ENCODE peak calls at places on chromosomes 7 and 10, in six cellular contexts. L, K, D, H, E and V are unnamed samples. For H3K4me1 and H3K9me3, the result is how much of the 10 kb centered on the place peaks cover.

GRCh38 chr7:28024786-28025334 is 155.7 kb downstream of the JAZF1 start:
- DNase-seq in L (no peak), K (no peak), D (no peak), H (no peak), E (no peak), V (no peak)

GRCh38 chr10:54124209-54124890 is 676.7 kb downstream of the PCDH15 start:
- DNase-seq in L (no peak), K (no peak), D (no peak), H (no peak), E (no peak), V (no peak)

GRCh38 chr10:12130237-12130872 is 878 bp downstream of the SEC61A2 start:
- DNase-seq in L (peak), K (peak), D (no peak), H (peak), E (peak), V (peak)

GRCh38 chr10:49679480-49679893 is at the start of gene C10orf53:
- DNase-seq in L (no peak), K (peak), D (no peak), H (peak), E (no peak), V (peak)

GRCh38 chr10:94602729-94603515 is 57.3 kb downstream of the HELLS start:
- DNase-seq in L (no peak), K (no peak), D (no peak), H (no peak), E (no peak), V (no peak)

GRCh38 chr7:13989138-13989943 is at the start of gene ETV1:
- DNase-seq in L (peak), K (peak), D (peak), H (peak), E (no peak), V (peak)

GRCh38 chr7:20402297-20403230 is 71.9 kb downstream of the ITGB8 start:
- DNase-seq in L (no peak), K (no peak), D (no peak), H (no peak), E (no peak), V (no peak)

GRCh38 chr10:82889703-82890102 is 1014.7 kb downstream of the NRG3 start:
- DNase-seq in L (no peak), K (no peak), D (no peak), H (no peak), E (no peak), V (no peak)

GRCh38 chr10:6203331-6204062 is 765 bp downstream of the PFKFB3 start:
- DNase-seq in L (peak), K (peak), D (peak), H (peak), E (no peak), V (peak)
- H3K4me1 ChIP-seq in L (under half), K (under half), D (under half), H (under half), E (under half), V (under half)

GRCh38 chr7:71626206-71626605 is 494.3 kb downstream of the GALNT17 start:
- DNase-seq in L (no peak), K (no peak), D (no peak), H (peak), E (no peak), V (no peak)
- H3K9me3 ChIP-seq in L (under half), K (under half), D (under half), H (under half), E (under half), V (under half)

DNA sequence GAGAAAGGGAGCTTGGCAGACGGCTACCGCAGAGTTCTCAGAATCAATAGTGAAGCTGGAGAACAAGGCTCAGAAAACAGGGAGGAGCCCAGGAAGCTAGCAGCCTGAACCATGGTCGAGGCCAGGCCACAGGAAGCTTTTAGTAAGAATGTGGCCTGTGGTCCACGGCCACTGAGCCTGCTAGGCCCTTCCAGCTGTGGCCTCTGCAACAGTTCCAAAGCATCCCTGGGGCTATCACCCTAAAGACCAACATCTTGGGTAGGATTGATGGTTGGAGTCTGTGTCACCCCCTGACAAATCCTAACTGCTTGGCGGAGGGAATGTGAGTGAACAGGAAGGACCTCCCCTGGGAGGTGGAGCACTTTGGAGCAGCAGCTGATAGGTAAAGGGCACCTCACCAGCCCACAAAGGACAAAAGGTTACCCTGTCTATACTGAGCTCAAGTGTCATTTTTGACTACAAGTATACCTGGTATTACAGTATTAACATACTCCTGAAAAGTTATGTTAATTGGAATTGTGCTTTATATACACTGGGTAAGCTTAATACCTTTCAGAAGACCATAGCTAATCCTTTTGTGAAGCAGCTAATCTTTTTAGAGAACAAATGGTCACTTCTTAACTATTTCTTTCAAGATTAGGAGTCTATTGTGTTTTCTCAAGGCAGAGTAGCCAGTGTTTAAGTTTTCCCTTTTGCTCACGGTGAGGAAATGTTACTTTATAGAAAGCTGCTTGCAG is 18.7 kb downstream of the PTPRE start:
- DNase-seq in L (no peak), K (no peak), D (no peak), H (peak), E (no peak), V (no peak)
- TF ChIP-seq CTCF in L (no peak), K (no peak), D (no peak), H (no peak), E (no peak), V (no peak)

DNA sequence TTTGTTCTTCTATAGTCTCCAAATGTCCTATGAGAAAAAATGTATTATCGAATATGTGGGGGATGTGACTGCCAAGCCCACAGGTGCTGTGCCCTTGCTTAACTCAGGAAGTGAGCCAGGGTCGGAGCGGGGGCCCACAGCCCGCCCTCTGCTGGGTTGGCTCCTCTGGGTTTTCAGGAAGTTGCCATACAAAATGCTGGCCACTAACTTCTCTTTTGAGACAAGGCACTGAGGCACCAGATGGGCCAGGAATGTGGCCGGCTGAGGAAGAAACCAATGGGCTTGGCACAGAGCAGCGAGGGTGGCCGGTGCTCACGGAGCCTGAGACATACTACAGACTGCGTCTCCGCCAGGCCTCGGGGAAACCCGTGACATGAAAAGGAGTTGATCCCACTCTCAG is 58.9 kb downstream of the FAM53B start:
- DNase-seq in L (peak), K (no peak), D (no peak), H (no peak), E (no peak), V (no peak)
- H3K4me1 ChIP-seq in L (under half), K (under half), D (under half), H (under half), E (under half), V (under half)

DNA sequence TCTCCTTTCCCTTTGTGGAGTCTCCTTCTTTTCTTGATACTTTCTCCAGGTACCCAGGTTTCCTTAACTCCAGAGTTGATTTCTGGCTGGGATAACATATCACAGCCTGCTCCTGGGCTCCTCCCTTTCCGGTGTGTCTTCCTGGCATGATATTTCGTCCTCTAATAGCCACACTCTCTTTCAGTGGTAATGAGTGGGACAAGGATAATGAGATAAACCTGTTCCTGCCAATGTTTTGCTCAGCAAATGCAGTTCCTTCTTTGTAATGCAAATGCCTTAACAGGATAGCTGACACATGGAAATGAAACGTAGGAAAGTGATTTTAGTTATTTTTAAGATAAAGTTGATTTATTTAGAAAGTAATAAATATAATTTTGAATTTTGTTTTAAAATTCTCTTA is 168.6 kb downstream of the NRP1 start:
- DNase-seq in L (no peak), K (no peak), D (no peak), H (no peak), E (no peak), V (peak)
- H3K9me3 ChIP-seq in L (under half), K (under half), D (under half), H (under half), E (under half), V (under half)

DNA sequence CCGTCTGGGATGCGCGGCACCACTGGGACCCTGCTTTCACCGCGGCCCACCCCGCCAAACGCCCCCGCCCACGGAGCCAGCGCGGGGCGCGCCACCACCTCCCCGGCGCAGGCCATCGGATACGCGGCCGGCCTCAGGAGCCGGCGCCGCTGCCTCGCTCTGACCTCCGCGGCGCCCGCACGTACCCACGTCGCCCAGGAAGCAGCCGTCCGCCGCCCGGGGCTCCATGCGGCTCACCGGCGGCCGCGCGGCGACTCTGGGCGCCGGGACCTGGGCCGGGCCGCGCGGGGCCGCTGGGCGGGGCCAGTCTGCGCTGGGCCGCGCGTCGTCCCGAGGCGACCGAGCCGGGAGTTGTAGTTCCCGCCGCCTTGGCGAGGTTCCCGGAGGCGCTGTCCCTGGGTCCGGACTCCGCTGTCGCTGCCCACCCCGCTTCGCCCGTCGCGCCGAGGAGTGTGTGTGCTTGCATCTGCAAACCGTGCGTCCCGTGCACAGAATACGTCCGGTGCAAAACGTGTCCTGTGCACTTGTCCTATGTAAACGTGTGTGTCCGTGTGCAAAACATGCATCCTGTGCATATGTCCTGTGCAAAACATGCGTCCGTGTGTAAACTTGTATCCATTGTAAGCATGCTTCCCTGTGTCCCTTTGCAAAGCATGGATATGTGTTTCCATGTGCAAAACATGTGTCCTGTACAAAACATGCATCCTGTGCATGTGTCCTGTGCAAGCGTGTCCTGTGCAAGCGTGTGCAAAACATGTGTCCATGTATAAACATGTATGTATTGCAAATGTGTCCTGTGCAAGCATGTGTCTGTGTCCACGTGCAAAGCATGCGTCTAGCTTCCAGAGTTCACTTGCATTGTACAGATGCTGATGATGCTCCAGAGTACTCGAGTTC is at the start of gene ASB13:
- DNase-seq in L (peak), K (peak), D (peak), H (peak), E (peak), V (peak)
- TF ChIP-seq CTCF in L (no peak), K (no peak), D (no peak), H (peak), E (no peak), V (no peak)

DNA sequence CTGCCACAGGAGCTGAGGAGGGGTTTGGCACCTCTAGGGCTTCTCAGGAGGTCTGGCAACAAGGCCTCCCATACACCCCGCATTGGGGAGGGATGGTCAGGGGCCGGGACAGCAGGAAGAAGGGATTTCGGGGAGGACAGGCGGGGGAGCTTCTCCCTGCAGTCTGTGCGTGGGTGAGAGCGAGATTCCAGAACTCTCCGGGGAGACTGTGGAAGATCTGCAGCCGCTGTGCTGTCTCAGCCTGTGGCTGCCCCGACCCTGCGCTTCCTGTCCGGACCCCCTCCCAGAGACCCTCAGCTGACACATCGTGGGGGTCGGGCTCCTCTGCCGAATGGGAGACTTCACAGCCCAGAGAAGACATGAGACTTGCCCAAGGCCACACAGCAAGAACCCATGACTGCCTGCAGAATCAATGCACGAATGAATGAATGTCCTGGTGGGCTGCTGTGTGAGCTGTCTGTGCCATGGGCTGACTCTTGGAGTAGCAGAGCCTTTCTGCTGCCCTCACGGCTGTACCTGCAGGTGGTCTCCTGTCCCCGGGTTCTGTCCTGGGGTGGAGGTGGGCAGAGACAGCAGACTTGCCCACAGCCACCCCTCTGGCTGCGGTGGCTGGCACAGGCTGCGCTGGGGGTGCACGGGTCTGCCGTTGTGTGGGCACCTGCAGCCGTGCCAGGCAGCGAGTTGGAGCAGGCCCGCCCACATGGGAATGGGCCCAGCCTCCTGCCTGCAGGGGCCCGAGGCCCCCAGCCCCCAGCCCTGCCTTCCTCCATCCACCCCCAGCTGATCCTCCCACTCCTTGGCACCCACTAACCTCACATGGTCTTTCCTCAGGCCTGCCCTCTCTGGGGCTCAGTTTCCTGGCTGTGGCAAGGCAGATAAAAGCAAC is 16.3 kb upstream of the LFNG start:
- DNase-seq in L (no peak), K (no peak), D (no peak), H (no peak), E (no peak), V (peak)
- H3K4me1 ChIP-seq in L (under half), K (under half), D (under half), H (under half), E (under half), V (under half)

GRCh38 chr7:158274996-158275395 is 312.6 kb downstream of the PTPRN2 start:
- DNase-seq in L (peak), K (no peak), D (no peak), H (no peak), E (no peak), V (no peak)

GRCh38 chr7:158274404-158274811 is 313.2 kb downstream of the PTPRN2 start:
- DNase-seq in L (peak), K (no peak), D (no peak), H (no peak), E (no peak), V (no peak)

GRCh38 chr7:158275711-158276413 is 311.8 kb downstream of the PTPRN2 start:
- DNase-seq in L (no peak), K (no peak), D (no peak), H (no peak), E (no peak), V (no peak)

GRCh38 chr7:158277219-158278141 is 310.1 kb downstream of the PTPRN2 start:
- DNase-seq in L (no peak), K (no peak), D (no peak), H (no peak), E (no peak), V (no peak)

DNA sequence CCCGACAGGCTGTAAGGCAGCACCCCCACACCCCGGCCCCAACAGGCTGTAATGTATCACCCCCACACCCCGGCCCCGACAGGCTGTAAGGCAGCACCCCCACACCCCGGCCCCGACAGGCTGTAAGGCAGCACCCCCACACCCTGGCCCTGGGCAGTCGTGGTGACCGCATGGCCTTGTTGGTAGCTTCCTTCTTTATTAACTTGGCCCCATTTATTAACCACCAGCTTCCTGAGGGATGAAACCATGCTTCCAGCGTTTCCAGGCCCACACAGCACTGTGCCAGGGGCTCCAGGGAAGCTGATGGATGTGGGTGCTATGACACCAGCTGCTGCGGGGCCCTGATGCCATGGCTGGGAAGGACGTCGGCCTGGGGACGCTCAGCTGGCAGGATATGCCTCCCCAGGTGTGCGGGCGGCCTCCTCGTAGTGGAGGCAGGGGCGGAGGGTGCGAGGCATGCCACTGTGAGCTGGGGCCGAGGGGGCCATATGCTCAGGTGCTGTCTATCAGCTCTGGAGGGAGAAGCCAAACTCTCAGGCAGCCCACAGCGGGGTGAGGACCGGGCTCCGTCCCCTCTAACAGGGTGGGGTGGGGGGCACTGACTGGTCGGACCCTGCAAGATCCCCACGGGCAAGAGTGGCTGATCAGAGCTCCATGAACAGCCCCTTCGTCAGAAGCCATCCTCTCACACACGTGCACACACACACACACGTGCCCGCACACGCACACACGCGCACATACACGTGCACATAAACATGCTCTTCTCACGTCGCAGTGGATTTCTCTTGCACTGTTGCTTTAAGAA is 311.0 kb downstream of the PTPRN2 start:
- DNase-seq in L (no peak), K (no peak), D (no peak), H (no peak), E (no peak), V (no peak)
- H3K9me3 ChIP-seq in L (under half), K (under half), D (under half), H (under half), E (under half), V (under half)

GRCh38 chr10:71832967-71833366 is 18.1 kb downstream of the PSAP start:
- DNase-seq in L (no peak), K (no peak), D (no peak), H (no peak), E (no peak), V (no peak)

GRCh38 chr10:71834343-71834674 is 16.7 kb downstream of the PSAP start:
- DNase-seq in L (no peak), K (no peak), D (no peak), H (no peak), E (no peak), V (no peak)

GRCh38 chr10:71830726-71831125 is 20.3 kb downstream of the PSAP start:
- DNase-seq in L (no peak), K (no peak), D (no peak), H (no peak), E (no peak), V (no peak)

GRCh38 chr10:71833451-71834342 is 17.4 kb downstream of the PSAP start:
- DNase-seq in L (no peak), K (no peak), D (no peak), H (no peak), E (no peak), V (no peak)

DNA sequence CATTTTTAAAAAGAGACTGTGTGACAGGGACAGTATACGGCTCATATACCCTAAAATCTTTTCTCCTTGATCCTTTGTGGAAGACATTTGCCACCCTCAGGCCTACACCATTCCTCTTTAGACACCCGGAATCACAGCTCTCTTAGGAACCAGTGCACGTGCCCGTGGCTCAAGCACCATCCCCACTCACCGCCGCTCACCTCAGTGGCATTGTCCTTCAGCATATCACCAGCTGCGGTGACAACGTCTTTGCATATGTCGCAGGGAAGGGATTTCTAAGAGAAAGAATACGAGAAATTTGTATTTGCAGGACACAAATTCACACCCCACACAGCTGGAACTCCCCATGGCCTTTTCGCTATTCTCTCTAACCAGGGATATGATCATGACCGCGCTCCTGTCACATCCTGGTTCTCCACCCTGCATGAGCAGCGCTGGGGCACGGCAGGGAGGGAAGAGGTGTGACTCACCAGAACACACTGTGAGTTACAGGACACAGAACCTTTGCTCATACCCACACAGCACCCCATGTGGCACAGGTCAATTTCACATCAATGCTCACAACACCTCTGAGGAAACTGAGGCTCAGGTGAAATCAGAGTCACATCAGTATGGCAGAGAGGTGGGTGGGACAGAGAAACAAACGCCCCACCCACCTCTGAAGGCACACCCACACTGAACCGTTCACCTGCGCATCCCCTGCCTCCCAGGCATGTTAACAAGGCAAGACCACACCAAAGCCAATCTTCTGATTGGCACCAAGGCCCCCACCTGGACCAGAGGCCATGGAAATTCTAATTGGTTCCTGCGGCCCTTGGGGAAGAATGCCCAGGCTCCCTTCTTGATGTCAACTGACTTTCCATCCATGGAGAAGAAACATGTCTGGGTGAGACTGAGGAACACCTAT is 19.2 kb downstream of the PSAP start:
- DNase-seq in L (no peak), K (no peak), D (no peak), H (no peak), E (no peak), V (no peak)
- TF ChIP-seq CTCF in L (no peak), K (no peak), D (no peak), H (no peak), E (no peak), V (no peak)